ENCODE peak calls at places on chromosomes 4 and X, in six cellular contexts. T, D, J, U, I and S are unnamed samples.

GRCh38 chr4:3369781-3370660 is 71.7 kb upstream of the HGFAC start:
- DNase-seq in T (no peak), D (no peak), J (no peak), U (no peak), I (peak), S (peak)

GRCh38 chrX:370244-370962 is 16.3 kb downstream of the PPP2R3B start:
- DNase-seq in T (no peak), D (no peak), J (no peak), U (no peak), I (no peak), S (no peak)

GRCh38 chr4:94559351-94559806 is 107.6 kb downstream of the PDLIM5 start:
- DNase-seq in T (no peak), D (no peak), J (no peak), U (no peak), I (no peak), S (no peak)

GRCh38 chr4:110033994-110034393 is 121.3 kb downstream of the EGF start:
- DNase-seq in T (no peak), D (peak), J (no peak), U (no peak), I (no peak), S (peak)

GRCh38 chr4:99002274-99002673 is 6.8 kb downstream of the METAP1 start:
- DNase-seq in T (no peak), D (no peak), J (no peak), U (no peak), I (no peak), S (no peak)

GRCh38 chrX:132956421-132957210 is 1.8 kb downstream of the HS6ST2 start:
- DNase-seq in T (peak), D (no peak), J (no peak), U (no peak), I (peak), S (no peak)

GRCh38 chrX:130902783-130903613 is at the start of gene ENOX2:
- DNase-seq in T (peak), D (peak), J (peak), U (peak), I (peak), S (peak)

GRCh38 chr4:94766856-94767255 is 9.1 kb downstream of the BMPR1B start:
- DNase-seq in T (peak), D (no peak), J (no peak), U (no peak), I (no peak), S (no peak)

GRCh38 chr4:55948726-55949479 is at the start of gene CEP135:
- DNase-seq in T (peak), D (peak), J (peak), U (peak), I (peak), S (peak)

GRCh38 chr4:57231781-57232180 is 121.6 kb upstream of the IGFBP7 start:
- DNase-seq in T (no peak), D (no peak), J (no peak), U (no peak), I (no peak), S (no peak)

GRCh38 chrX:130628522-130628921 is 226.7 kb downstream of the RBMX2 start:
- DNase-seq in T (no peak), D (no peak), J (no peak), U (no peak), I (no peak), S (no peak)

GRCh38 chr4:4417886-4418285 is 31.0 kb downstream of the NSG1 start:
- DNase-seq in T (no peak), D (no peak), J (no peak), U (no peak), I (no peak), S (no peak)

GRCh38 chr4:182897601-182898478 is 19.3 kb downstream of the DCTD start:
- DNase-seq in T (no peak), D (no peak), J (no peak), U (no peak), I (peak), S (no peak)
- TF ChIP-seq CTCF in T (no peak), D (no peak), J (no peak), U (no peak), I (no peak), S (no peak)

DNA sequence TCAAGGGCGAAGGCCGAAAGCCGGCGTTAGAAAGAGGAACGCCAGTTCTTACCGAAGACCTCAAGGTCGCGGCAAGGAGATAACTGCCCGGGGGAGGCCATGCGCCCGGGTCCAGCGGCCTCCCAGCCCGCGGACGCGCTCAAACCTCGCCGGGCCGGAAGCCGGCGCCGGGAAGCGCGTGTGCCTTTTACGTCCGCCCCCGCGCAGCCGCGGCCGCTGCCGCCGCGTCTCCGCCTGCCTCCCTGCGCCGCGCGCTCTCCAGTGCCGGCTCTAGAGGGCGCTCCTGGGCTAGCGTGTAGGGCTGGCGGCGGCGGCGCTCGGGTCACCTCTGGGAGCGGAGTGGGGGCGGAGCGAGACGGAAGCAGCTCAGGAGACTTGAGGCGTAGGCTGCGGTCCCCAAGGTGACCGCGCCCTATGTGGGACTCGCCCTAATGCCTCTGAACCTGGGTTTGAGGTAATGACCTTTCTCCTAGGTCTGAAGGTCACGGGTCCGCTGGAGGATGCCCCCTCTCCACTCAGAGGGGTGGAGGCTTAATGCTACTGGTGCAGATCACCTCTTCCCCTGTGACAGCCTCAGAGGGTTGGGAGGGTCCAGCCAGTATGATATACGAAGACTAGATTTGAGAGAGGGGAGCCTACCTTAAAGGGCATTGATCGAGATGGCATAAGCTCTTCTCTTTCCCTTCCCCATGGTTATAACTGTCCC is 839 bp downstream of the SLC25A5 start:
- DNase-seq in T (peak), D (peak), J (peak), U (peak), I (peak), S (peak)
- H3K4me3 ChIP-seq in T (peak), D (peak), J (peak), U (peak), I (peak), S (peak)

DNA sequence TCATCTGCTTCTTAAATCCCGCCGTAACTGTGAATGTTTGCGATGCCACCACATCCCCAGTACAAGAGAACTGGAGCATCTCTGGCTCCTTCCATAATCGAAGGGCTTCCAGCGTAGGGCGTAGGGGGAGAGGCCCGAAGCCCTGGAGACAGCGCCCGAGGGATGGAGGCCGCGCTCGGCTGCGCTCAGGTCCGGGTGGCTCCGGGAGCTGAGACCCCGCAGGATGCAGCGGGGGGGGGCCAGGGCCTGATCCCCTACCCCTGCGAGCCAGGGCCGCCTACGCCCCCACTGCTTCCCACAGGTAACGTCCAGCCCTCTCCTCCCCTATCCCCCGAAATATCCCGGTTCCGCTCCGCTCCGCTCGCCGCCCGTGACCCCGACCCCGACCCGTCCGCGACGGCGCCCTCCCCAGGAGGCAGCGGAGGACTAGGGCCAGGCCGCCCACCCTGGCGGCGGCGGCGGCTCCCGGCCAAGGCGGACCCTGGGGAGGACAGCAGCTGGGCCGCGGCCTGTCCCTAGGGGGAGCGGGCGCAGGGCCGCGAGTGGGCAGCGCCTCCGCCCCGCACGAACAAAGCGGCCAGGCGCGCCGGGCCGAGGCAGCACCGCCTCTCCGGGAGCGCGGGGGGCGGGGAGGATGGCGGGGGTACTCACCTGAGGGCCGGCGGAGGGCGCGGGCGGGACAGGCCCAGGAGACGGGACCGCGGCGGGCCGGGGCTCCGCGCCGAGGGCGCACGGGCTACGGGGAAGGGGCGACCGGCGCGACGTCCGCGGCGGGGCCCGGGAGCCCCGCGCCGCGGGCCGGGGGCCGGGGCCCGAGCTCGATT is 720 bp downstream of the WDFY3 start:
- DNase-seq in T (peak), D (no peak), J (peak), U (no peak), I (peak), S (peak)
- TF ChIP-seq MAX in T (no peak), D (no peak), J (no peak), U (no peak), I (peak), S (no peak)

DNA sequence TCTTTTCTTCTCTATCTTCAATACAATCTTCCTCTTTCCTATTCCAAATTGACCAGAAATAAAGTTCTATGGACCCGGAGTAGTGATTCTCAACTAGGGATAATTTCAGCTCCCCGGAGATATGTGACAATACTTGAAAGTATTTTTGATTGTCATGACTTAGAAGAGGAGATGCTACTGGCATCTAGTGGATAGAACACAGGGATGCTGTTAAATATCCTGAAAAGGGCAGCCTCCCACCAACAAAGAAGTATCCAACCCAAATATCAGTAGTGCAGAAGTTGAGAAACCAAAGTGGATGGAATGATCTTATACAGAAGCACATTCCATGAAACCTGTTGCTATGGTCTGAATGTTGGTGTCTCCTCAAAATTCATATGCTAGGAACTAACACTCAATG is 65.7 kb upstream of the NDST3 start:
- DNase-seq in T (no peak), D (no peak), J (no peak), U (no peak), I (no peak), S (no peak)
- TF ChIP-seq CTCF in T (no peak), D (no peak), J (no peak), U (no peak), I (no peak), S (no peak)